ENCODE peak calls at places on chromosomes 13 and 19, in five cellular contexts. L is H9, K is heart right ventricle, D is cardiac muscle cell, J is dorsolateral prefrontal cortex. O is an unnamed sample.

GRCh38 chr13:113846639-113847318 is 17.1 kb downstream of the GAS6 start:
- DNase-seq in K (no peak), J (no peak), D (no peak), L (peak), O (no peak)

GRCh38 chr19:39970424-39970673 is 616 bp upstream of the PSMC4 start:
- DNase-seq in D (no peak), J (no peak), L (no peak), K (no peak), O (no peak)

GRCh38 chr13:75785130-75785529 is 149.0 kb downstream of the LMO7 start:
- DNase-seq in J (no peak), K (no peak), L (no peak), D (peak), O (no peak)

GRCh38 chr13:64633948-64634347 is 2596.2 kb downstream of the PCDH9 start:
- DNase-seq in D (no peak), J (no peak), K (no peak), L (no peak), O (no peak)

GRCh38 chr19:11552666-11553372 is 6.2 kb downstream of the ELOF1 start:
- DNase-seq in K (no peak), J (no peak), D (no peak), L (no peak), O (no peak)

GRCh38 chr13:83613524-83613923 is 268.8 kb downstream of the SLITRK1 start:
- DNase-seq in K (peak), D (no peak), L (no peak), J (no peak), O (no peak)

GRCh38 chr13:22047785-22048104 is 376.9 kb downstream of the FGF9 start:
- DNase-seq in L (no peak), J (no peak), K (no peak), D (no peak), O (no peak)

GRCh38 chr19:38900220-38900629 is 456 bp downstream of the NFKBIB start:
- DNase-seq in D (no peak), K (no peak), L (no peak), J (no peak), O (no peak)

GRCh38 chr19:306151-306900 is 15.1 kb upstream of the PLPP2 start:
- DNase-seq in D (no peak), L (no peak), J (no peak), K (no peak), O (no peak)

GRCh38 chr19:53864308-53864836 is 3.3 kb upstream of the MYADM start:
- DNase-seq in K (no peak), D (no peak), J (peak), L (no peak), O (no peak)

GRCh38 chr13:97855570-97855970 is 97.9 kb upstream of the IPO5 start:
- DNase-seq in J (peak), D (peak), L (peak), K (no peak), O (no peak)

GRCh38 chr19:18969953-18970659 is 29.1 kb upstream of the HOMER3 start:
- DNase-seq in L (no peak), D (no peak), K (no peak), J (no peak), O (no peak)

GRCh38 chr19:55603581-55604292 is 1.7 kb upstream of the ZNF865 start:
- DNase-seq in L (peak), D (no peak), J (no peak), K (no peak), O (no peak)

GRCh38 chr13:36915891-36916640 is 4.0 kb downstream of the SMAD9 start:
- DNase-seq in D (no peak), L (no peak), K (no peak), J (no peak), O (no peak)

GRCh38 chr13:19888799-19889198 is 25.4 kb upstream of the ZMYM5 start:
- DNase-seq in L (no peak), J (no peak), D (peak), K (no peak), O (no peak)

GRCh38 chr13:110565296-110565695 is 3.8 kb upstream of the RAB20 start:
- DNase-seq in L (no peak), J (no peak), K (no peak), D (no peak), O (no peak)

GRCh38 chr13:109275848-109276247 is 510.5 kb downstream of the IRS2 start:
- DNase-seq in L (peak), D (no peak), J (no peak), K (no peak), O (no peak)
- TF ChIP-seq CTCF in L (peak), D (no peak), J (peak), K (peak), O (no peak)

GRCh38 chr13:34748561-34748960 is 193.5 kb upstream of the NBEA start:
- DNase-seq in L (no peak), J (no peak), D (peak), K (no peak), O (no peak)
- TF ChIP-seq CTCF in L (no peak), J (no peak), D (no peak), K (no peak), O (no peak)

DNA sequence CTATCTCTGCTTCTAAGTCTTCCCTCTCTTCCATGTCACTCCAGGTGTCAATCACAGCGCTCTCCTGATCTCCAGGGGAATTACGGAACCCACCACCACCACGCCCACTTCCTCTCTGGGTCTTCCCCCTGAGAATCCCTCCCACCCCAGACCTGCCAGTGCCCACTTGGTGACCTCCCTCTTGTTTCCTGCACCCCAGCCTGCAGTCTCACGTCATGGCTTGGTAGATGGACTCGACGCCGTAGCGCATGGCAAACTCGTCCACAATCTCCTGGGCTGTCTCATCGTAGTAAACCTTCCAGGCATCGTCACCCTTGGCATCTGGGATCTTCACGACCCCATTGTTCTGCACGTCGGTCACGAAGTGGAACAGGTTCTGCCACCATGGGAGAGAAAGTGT is 47.0 kb downstream of the UNC13A start:
- DNase-seq in K (no peak), L (no peak), D (no peak), J (no peak), O (no peak)
- TF ChIP-seq CTCF in K (no peak), L (no peak), D (no peak), J (no peak), O (no peak)

GRCh38 chr13:32031025-32031814 is at the start of gene FRY:
- DNase-seq in J (peak), D (peak), K (peak), L (peak), O (peak)
- TF ChIP-seq CTCF in J (peak), D (peak), K (peak), L (no peak), O (no peak)

GRCh38 chr13:31159306-31159705 is 2.4 kb downstream of the HSPH1 start:
- DNase-seq in L (no peak), J (no peak), K (no peak), D (no peak), O (no peak)

GRCh38 chr13:31162151-31163008 is 676 bp upstream of the HSPH1 start:
- DNase-seq in L (peak), D (peak), J (peak), K (peak), O (peak)

GRCh38 chr13:31166591-31166990 is 4.9 kb upstream of the HSPH1 start:
- DNase-seq in D (no peak), L (no peak), K (no peak), J (no peak), O (no peak)

GRCh38 chr13:31160857-31161582 is 684 bp downstream of the HSPH1 start:
- DNase-seq in L (no peak), K (peak), J (peak), D (peak), O (peak)

DNA sequence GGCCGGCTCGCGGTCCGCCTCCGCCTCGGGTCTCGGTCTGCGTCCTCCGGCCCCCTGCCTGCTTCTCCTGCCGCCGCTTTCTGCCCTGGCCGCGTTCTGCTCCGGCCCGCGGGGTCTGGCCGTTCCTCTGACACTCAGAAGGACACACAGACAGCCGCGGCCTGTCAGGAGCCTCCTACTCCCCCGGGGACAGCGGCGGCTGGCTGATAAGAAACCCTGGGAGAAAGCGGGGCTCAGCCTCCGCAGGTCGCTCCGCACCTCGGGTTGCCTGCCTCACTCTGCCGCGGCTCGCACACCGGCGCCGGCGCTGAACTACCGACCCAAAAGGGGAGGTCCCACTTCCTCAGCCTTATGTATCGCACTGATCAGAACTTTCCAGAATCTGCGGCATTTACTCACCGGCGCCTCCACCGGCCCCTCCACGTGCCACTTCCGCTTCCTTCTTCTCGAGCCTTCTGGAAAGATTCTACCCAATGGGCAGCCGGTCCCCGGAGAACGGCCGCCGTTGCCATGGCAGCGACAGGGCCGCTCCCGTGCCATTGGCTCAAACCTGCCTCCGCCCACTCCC is at the start of gene HSPH1:
- DNase-seq in K (peak), J (peak), D (peak), L (peak), O (peak)
- TF ChIP-seq CTCF in K (peak), J (no peak), D (peak), L (peak), O (no peak)

O was measured in mesothelial cell of epicardium.